ENCODE peak calls at places on chromosomes 7 and 10, in seven cellular contexts. L is stimulated activated CD4-positive, alpha-beta T cell treated with anti-CD3 and anti-CD28 coated beads, Interleukin-4, amount 100 ng/mL, for 1 hour; A is mucosa of gallbladder; Y is NCI-H1092 treated with DMSO at 0.1 percent for 48 hours; J is stimulated activated CD8-positive, alpha-beta memory T cell treated with anti-CD3 and anti-CD28 coated beads, Interleukin-4, amount 100 ng/mL, for 24 hours; H is BJ; F is SHP77. Q is an unnamed sample.

GRCh38 chr10:42953684-42954674 is 122.9 kb upstream of the RET start:
- DNase-seq in H (no peak), Y (no peak), L (no peak), J (no peak), A (peak), F (no peak), Q (no peak)

GRCh38 chr10:97571622-97572021 is 957 bp upstream of the ANKRD2 start:
- DNase-seq in F (no peak), L (no peak), J (no peak), H (no peak), A (peak), Y (no peak), Q (no peak)

GRCh38 chr7:131302876-131303707 is 24.6 kb upstream of the MKLN1 start:
- DNase-seq in A (peak), J (no peak), F (peak), L (peak), Y (no peak), H (no peak), Q (no peak)

GRCh38 chr7:116083791-116084190 is 53.2 kb upstream of the TFEC start:
- DNase-seq in A (no peak), L (no peak), F (no peak), J (no peak), Y (no peak), H (no peak), Q (no peak)

GRCh38 chr10:132612571-132613504 is 75.3 kb downstream of the INPP5A start:
- DNase-seq in H (no peak), J (no peak), F (no peak), L (no peak), Y (no peak), A (no peak), Q (no peak)

GRCh38 chr10:78065616-78066410 is 32.1 kb downstream of the RPS24 start:
- DNase-seq in H (no peak), L (no peak), Y (peak), A (peak), F (no peak), J (no peak), Q (no peak)

GRCh38 chr10:98323221-98324164 is 55.5 kb upstream of the LOXL4 start:
- DNase-seq in J (no peak), F (peak), H (peak), Y (peak), A (peak), L (no peak), Q (peak)

GRCh38 chr10:13717936-13718772 is 131.4 kb downstream of the PRPF18 start:
- DNase-seq in J (peak), A (peak), F (no peak), Y (peak), H (no peak), L (peak), Q (peak)

GRCh38 chr7:16916111-16916639 is 34.4 kb upstream of the AGR3 start:
- DNase-seq in Y (no peak), A (no peak), J (no peak), H (peak), L (no peak), F (no peak), Q (no peak)

GRCh38 chr7:130906575-130906974 is 172.6 kb upstream of the KLF14 start:
- DNase-seq in J (no peak), Y (no peak), L (no peak), H (no peak), A (no peak), F (no peak), Q (no peak)

GRCh38 chr7:4438723-4439245 is 243.3 kb upstream of the FOXK1 start:
- DNase-seq in J (no peak), F (no peak), H (no peak), L (no peak), Y (no peak), A (no peak), Q (no peak)

GRCh38 chr7:137958593-137959431 is 43.1 kb downstream of the CREB3L2 start:
- DNase-seq in F (no peak), L (no peak), H (no peak), J (no peak), A (no peak), Y (no peak), Q (no peak)

GRCh38 chr10:91034494-91035157 is 113.7 kb upstream of the ANKRD1 start:
- DNase-seq in A (peak), F (no peak), J (no peak), L (no peak), Y (peak), H (no peak), Q (peak)

GRCh38 chr10:71079761-71080380 is 132.5 kb upstream of the UNC5B start:
- DNase-seq in L (no peak), F (no peak), A (no peak), H (no peak), Y (no peak), J (no peak), Q (no peak)

GRCh38 chr7:256461-256940 is 33.5 kb upstream of the FOXL3 start:
- DNase-seq in F (no peak), Y (no peak), J (no peak), A (no peak), L (no peak), H (no peak), Q (no peak)

GRCh38 chr10:15349133-15349532 is 22.0 kb downstream of the FAM171A1 start:
- DNase-seq in Y (no peak), J (no peak), L (no peak), H (no peak), F (no peak), A (no peak), Q (no peak)

GRCh38 chr7:140404565-140405080 is 765 bp downstream of the RAB19 start:
- DNase-seq in J (no peak), H (no peak), F (no peak), Y (no peak), A (no peak), L (no peak), Q (no peak)

GRCh38 chr10:110076559-110077318 is 69.0 kb downstream of the ADD3 start:
- DNase-seq in H (peak), J (no peak), L (no peak), F (no peak), Y (no peak), A (peak), Q (peak)

GRCh38 chr7:5599543-5600200 is 176.0 kb upstream of the TNRC18 start:
- DNase-seq in Y (no peak), L (no peak), F (no peak), J (no peak), A (no peak), H (no peak), Q (no peak)

GRCh38 chr10:96746503-96746902 is 26.2 kb upstream of the PIK3AP1 start:
- DNase-seq in J (no peak), F (no peak), Y (no peak), H (no peak), A (no peak), L (no peak), Q (no peak)

GRCh38 chr10:74249865-74250264 is 98.8 kb downstream of the ADK start:
- DNase-seq in Y (no peak), F (no peak), L (no peak), A (no peak), H (no peak), J (no peak), Q (no peak)

GRCh38 chr7:49099587-49100326 is 175.4 kb downstream of the CDC14C start:
- DNase-seq in A (no peak), J (no peak), Y (no peak), L (no peak), F (no peak), H (no peak), Q (no peak)

GRCh38 chr10:6427357-6427959 is 152.6 kb downstream of the PRKCQ start:
- DNase-seq in A (no peak), J (no peak), F (no peak), Y (no peak), L (no peak), H (no peak), Q (no peak)

GRCh38 chr7:106757846-106758245 is 96.9 kb upstream of the CCDC71L start:
- DNase-seq in A (peak), J (no peak), F (no peak), Y (peak), H (no peak), L (no peak), Q (no peak)

GRCh38 chr10:9796567-9796966 is 1221.1 kb upstream of the CELF2 start:
- DNase-seq in L (no peak), F (no peak), Y (no peak), A (no peak), H (no peak), J (no peak), Q (no peak)

GRCh38 chr10:14975672-14976273 is 16.6 kb downstream of the MEIG1 start:
- DNase-seq in J (no peak), A (no peak), F (no peak), H (no peak), Y (no peak), L (no peak), Q (no peak)